ENCODE peak calls at places on chromosome 5, in five cellular contexts. I is ovary, Y is heart right ventricle, U is cardiac muscle cell, F is fibroblast of lung. A is an unnamed sample.

GRCh38 chr5:149294872-149295829 is 23.5 kb downstream of the AFAP1L1 start:
- DNase-seq in I (no peak), Y (no peak), U (no peak), F (no peak), A (no peak)

GRCh38 chr5:67165524-67166459 is 30.8 kb downstream of the CD180 start:
- DNase-seq in I (peak; percentile 78), Y (peak; percentile 83), U (peak; percentile 84), F (peak; percentile 70), A (peak; percentile 41)

GRCh38 chr5:66991746-66992145 is 204.9 kb downstream of the CD180 start:
- DNase-seq in I (no peak), Y (no peak), U (no peak), F (no peak), A (no peak)

GRCh38 chr5:123874600-123875201 is 362.7 kb downstream of the CSNK1G3 start:
- DNase-seq in I (no peak), Y (no peak), U (peak; percentile 38), F (peak; percentile 89), A (no peak)

GRCh38 chr5:149063017-149063687 is at the start of gene SH3TC2:
- DNase-seq in I (no peak), Y (peak; percentile 74), U (peak; percentile 83), F (peak; percentile 57), A (no peak)

GRCh38 chr5:167489202-167489601 is 802.2 kb upstream of the WWC1 start:
- DNase-seq in I (no peak), Y (no peak), U (no peak), F (peak; percentile 78), A (no peak)

GRCh38 chr5:159061834-159062530 is 37.7 kb downstream of the EBF1 start:
- DNase-seq in I (no peak), Y (no peak), U (no peak), F (no peak), A (no peak)

GRCh38 chr5:43215073-43215631 is 23.1 kb downstream of the NIM1K start:
- DNase-seq in I (no peak), Y (no peak), U (no peak), F (peak; percentile 20), A (no peak)

GRCh38 chr5:132979367-132979935 is 16.0 kb upstream of the AFF4 start:
- DNase-seq in I (no peak), Y (no peak), U (no peak), F (peak; percentile 53), A (peak; percentile 59)

GRCh38 chr5:177086918-177087706 is 397 bp downstream of the FGFR4 start:
- DNase-seq in I (no peak), Y (peak; percentile 52), U (no peak), F (peak; percentile 10), A (no peak)

GRCh38 chr5:137470111-137470920 is 28.8 kb downstream of the SPOCK1 start:
- DNase-seq in I (no peak), Y (no peak), U (no peak), F (peak; percentile 99), A (peak; percentile 82)

GRCh38 chr5:55634204-55634785 is 77.8 kb downstream of the SLC38A9 start:
- DNase-seq in I (peak; percentile 42), Y (no peak), U (no peak), F (peak; percentile 75), A (no peak)

GRCh38 chr5:180137401-180138213 is 66.0 kb upstream of the RNF130 start:
- DNase-seq in I (no peak), Y (no peak), U (no peak), F (no peak), A (no peak)

GRCh38 chr5:53616939-53617549 is 56.6 kb downstream of the NDUFS4 start:
- DNase-seq in I (no peak), Y (no peak), U (peak; percentile 29), F (peak; percentile 18), A (no peak)

GRCh38 chr5:67004730-67005350 is 191.8 kb downstream of the CD180 start:
- DNase-seq in I (no peak), Y (no peak), U (peak; percentile 28), F (no peak), A (no peak)

GRCh38 chr5:56269216-56269927 is 36.2 kb upstream of the ANKRD55 start:
- DNase-seq in I (no peak), Y (no peak), U (peak; percentile 68), F (peak; percentile 37), A (no peak)

GRCh38 chr5:80083115-80083890 is 48.2 kb downstream of the THBS4 start:
- DNase-seq in I (peak; percentile 46), Y (no peak), U (peak; percentile 82), F (peak; percentile 75), A (peak; percentile 12)

GRCh38 chr5:179865471-179866240 is 7.0 kb upstream of the MRNIP start:
- DNase-seq in I (no peak), Y (no peak), U (no peak), F (no peak), A (no peak)

GRCh38 chr5:150122158-150122510 is 33.5 kb downstream of the PDGFRB start:
- DNase-seq in I (no peak), Y (no peak), U (no peak), F (no peak), A (no peak)

GRCh38 chr5:154223320-154223719 is 32.8 kb downstream of the GALNT10 start:
- DNase-seq in I (no peak), Y (no peak), U (no peak), F (no peak), A (no peak)

GRCh38 chr5:180133060-180133459 is 61.5 kb upstream of the RNF130 start:
- DNase-seq in I (no peak), Y (no peak), U (no peak), F (no peak), A (no peak)

GRCh38 chr5:61200582-61201155 is 38.4 kb upstream of the SMIM15 start:
- DNase-seq in I (no peak), Y (no peak), U (no peak), F (peak; percentile 27), A (no peak)

GRCh38 chr5:138649775-138650174 is 74.6 kb upstream of the HSPA9 start:
- DNase-seq in I (no peak), Y (no peak), U (no peak), F (no peak), A (no peak)

GRCh38 chr5:120735076-120735475 is 271.0 kb downstream of the PRR16 start:
- DNase-seq in I (no peak), Y (no peak), U (no peak), F (peak; percentile 6), A (no peak)

GRCh38 chr5:22651355-22651754 is 201.8 kb downstream of the CDH12 start:
- DNase-seq in I (no peak), Y (no peak), U (no peak), F (no peak), A (no peak)

GRCh38 chr5:132592521-132592920 is 35.7 kb downstream of the RAD50 start:
- DNase-seq in I (no peak), Y (no peak), U (no peak), F (peak; percentile 53), A (no peak)

DNA sequence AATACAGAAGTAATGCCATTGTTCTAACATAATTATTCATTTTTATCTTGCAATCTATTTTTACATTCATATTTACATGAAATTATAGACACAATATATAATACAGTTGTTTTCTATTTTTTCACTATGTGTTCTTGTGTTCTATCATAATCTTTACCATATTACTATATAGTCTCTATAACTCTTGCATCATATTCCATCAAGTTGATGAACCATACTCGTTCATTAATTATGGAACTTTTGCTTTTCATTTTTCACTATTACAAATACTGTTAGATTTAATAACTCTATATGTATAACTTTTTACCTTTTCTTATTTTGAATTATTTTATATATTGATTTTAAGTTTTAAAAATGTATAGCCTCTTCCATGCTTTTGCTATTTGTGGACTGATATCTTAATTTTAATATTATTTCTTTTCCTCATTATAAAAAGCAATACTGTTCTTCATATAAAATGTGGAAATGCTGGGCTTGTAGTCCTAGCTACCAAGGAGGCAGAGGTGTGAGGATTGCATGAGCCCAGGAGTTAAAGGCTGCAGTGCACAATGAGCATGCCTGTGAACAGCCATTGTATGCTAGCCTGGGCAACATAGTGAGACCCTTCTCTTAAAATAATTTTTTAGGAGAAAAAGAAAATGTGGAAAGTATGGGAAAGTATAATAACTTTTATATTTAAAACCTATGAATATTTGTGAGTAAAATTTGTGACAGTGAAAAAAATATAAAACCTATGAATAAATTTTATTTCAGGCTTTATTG is 65.5 kb downstream of the ANKHD1 start:
- DNase-seq in I (no peak), Y (no peak), U (no peak), F (no peak), A (no peak)
- H3K27ac ChIP-seq in I (no peak overlapping the region), Y (no peak overlapping the region), U (no peak overlapping the region), F (no peak overlapping the region), A (no peak overlapping the region)

DNA sequence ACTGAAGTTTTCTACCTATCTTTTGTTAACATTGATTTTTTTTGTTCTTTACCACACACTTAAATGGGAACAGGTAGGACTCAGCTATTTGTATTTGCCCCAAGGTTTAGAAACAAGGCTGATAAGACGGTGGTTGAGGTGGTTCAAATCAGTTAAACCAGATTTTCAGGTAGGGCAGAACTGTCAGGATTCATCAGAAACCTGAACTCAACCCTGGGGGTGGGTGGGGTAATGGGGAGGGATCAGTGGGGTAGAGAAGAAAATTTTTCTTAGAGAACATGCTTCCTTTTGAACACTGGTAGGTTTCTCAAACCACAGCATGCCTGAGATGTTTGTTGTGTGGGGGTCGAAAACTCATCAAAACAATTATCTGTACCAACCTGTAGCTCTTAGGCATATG is 113.0 kb downstream of the BASP1 start:
- DNase-seq in I (no peak), Y (no peak), U (no peak), F (no peak), A (no peak)
- H3K27ac ChIP-seq in I (no peak overlapping the region), Y (no peak overlapping the region), U (no peak overlapping the region), F (no peak overlapping the region), A (no peak overlapping the region)

GRCh38 chr5:113085084-113085414 is 108.5 kb downstream of the DCP2 start:
- DNase-seq in I (no peak), Y (no peak), U (no peak), F (no peak), A (no peak)

GRCh38 chr5:113081091-113081490 is 104.5 kb downstream of the DCP2 start:
- DNase-seq in I (no peak), Y (no peak), U (peak; percentile 43), F (no peak), A (no peak)

GRCh38 chr5:113081881-113082546 is 105.4 kb downstream of the DCP2 start:
- DNase-seq in I (no peak), Y (no peak), U (no peak), F (peak; percentile 96), A (no peak)

GRCh38 chr5:113084402-113085083 is 107.9 kb downstream of the DCP2 start:
- DNase-seq in I (no peak), Y (no peak), U (peak; percentile 94), F (no peak), A (no peak)

DNA sequence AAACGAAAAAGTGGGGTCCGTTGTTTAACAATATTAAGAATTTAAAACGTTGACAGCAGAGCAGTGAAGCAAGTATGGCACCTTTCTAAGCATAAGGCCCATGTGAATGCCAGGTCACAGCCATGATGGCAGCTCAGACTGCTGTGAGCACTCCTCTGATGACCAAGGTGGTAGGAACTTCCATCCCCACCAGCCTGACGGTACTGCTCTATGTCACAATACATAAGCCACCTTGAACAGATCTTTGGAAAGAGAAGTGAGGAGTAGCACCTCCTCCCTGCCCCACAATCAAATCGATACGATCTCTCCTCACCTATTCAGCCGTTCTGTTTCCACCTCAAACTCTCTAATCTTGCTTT is 105.9 kb downstream of the DCP2 start:
- DNase-seq in I (no peak), Y (no peak), U (no peak), F (no peak), A (no peak)
- H3K27ac ChIP-seq in I (no peak overlapping the region), Y (no peak overlapping the region), U (no peak overlapping the region), F (no peak overlapping the region), A (peak overlapping the region; percentile 77)

DNA sequence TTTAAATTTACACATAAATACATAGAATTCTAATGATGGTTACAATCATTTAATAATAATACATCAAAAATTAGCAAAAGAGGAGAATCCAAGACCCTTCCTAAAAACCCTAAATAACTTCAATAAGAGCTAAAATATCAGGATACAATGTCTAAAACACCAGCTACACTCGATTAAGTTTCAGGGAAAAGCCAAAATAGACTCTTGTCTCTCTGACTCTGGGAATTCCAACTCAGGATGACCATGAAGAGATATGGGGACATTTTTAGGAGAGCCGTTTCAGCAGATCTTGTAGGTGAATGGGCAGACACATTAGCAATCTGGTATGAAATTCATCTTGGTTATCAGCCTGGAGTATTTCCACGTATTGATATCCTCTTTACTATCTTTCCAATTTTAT is 193.3 kb upstream of the NR3C1 start:
- DNase-seq in I (no peak), Y (no peak), U (no peak), F (no peak), A (no peak)
- H3K27ac ChIP-seq in I (no peak overlapping the region), Y (no peak overlapping the region), U (no peak overlapping the region), F (no peak overlapping the region), A (peak overlapping the region; percentile 66)